ENCODE peak calls at places on chromosomes 13 and 19, in six cellular contexts. V, G, Z, H, U and M are unnamed samples.

GRCh38 chr13:21703846-21704245 is 33.0 kb downstream of the FGF9 start:
- DNase-seq in V (no peak), U (no peak), G (no peak), H (no peak), Z (no peak), M (no peak)

GRCh38 chr13:33053397-33054066 is 37.3 kb downstream of the KL start:
- DNase-seq in H (no peak), U (no peak), G (no peak), Z (no peak), V (no peak), M (no peak)

GRCh38 chr19:41701401-41702075 is 6.9 kb upstream of the CEACAM5 start:
- DNase-seq in U (no peak), V (no peak), H (no peak), G (no peak), Z (no peak), M (no peak)

GRCh38 chr19:591099-591958 is 1.6 kb downstream of the HCN2 start:
- DNase-seq in G (peak), U (no peak), H (no peak), V (no peak), Z (no peak), M (peak)

GRCh38 chr19:55262359-55262758 is 3.5 kb upstream of the PPP6R1 start:
- DNase-seq in V (no peak), U (no peak), H (no peak), Z (no peak), G (no peak), M (no peak)

GRCh38 chr19:6218497-6219146 is 61.2 kb downstream of the MLLT1 start:
- DNase-seq in Z (peak), V (peak), U (peak), G (peak), H (peak), M (peak)

GRCh38 chr13:102914629-102914935 is 68.8 kb downstream of the ERCC5 start:
- DNase-seq in Z (no peak), H (no peak), G (no peak), V (no peak), U (no peak), M (no peak)

GRCh38 chr19:47609885-47610545 is 1.1 kb downstream of the BICRA start:
- DNase-seq in H (peak), G (peak), V (peak), U (peak), Z (peak), M (peak)

GRCh38 chr13:40665061-40665753 is 1.2 kb downstream of the FOXO1 start:
- DNase-seq in Z (peak), V (peak), G (peak), H (no peak), U (peak), M (peak)

GRCh38 chr19:10655457-10656312 is 1.5 kb downstream of the ILF3 start:
- DNase-seq in G (peak), H (no peak), Z (no peak), V (peak), U (peak), M (peak)

GRCh38 chr13:49497272-49497671 is 1.5 kb downstream of the PHF11 start:
- DNase-seq in Z (no peak), H (no peak), U (no peak), G (no peak), V (no peak), M (no peak)

GRCh38 chr13:48731957-48732569 is 78.3 kb downstream of the CYSLTR2 start:
- DNase-seq in Z (peak), U (peak), G (peak), V (peak), H (no peak), M (peak)

GRCh38 chr13:69107436-69107835 is 1000.2 kb upstream of the ATXN8OS start:
- DNase-seq in G (no peak), H (no peak), V (no peak), U (no peak), Z (no peak), M (no peak)

GRCh38 chr13:97726664-97727235 is 226.7 kb upstream of the IPO5 start:
- DNase-seq in V (no peak), Z (no peak), G (no peak), U (no peak), H (no peak), M (no peak)

GRCh38 chr13:59266478-59267063 is 897.2 kb downstream of the DIAPH3 start:
- DNase-seq in U (no peak), Z (no peak), G (no peak), H (no peak), V (no peak), M (no peak)

GRCh38 chr19:45782162-45782623 is at the start of gene DMPK:
- DNase-seq in G (no peak), H (no peak), Z (no peak), V (no peak), U (no peak), M (no peak)

GRCh38 chr13:83499286-83499685 is 383.0 kb downstream of the SLITRK1 start:
- DNase-seq in U (no peak), Z (no peak), H (no peak), G (no peak), V (no peak), M (no peak)

GRCh38 chr19:55472463-55472862 is 4.0 kb upstream of the ZNF628 start:
- DNase-seq in V (no peak), U (no peak), H (no peak), G (no peak), Z (no peak), M (no peak)

GRCh38 chr19:6260912-6261636 is 18.7 kb downstream of the MLLT1 start:
- DNase-seq in U (peak), H (no peak), V (peak), Z (no peak), G (peak), M (peak)

GRCh38 chr19:10892256-10892655 is 20.9 kb downstream of the CARM1 start:
- DNase-seq in Z (no peak), U (no peak), V (peak), H (no peak), G (no peak), M (peak)

GRCh38 chr13:45441633-45442032 is 23.1 kb upstream of the COG3 start:
- DNase-seq in H (no peak), V (no peak), Z (no peak), U (no peak), G (no peak), M (no peak)

GRCh38 chr13:39336964-39337363 is 266.0 kb downstream of the LHFPL6 start:
- DNase-seq in Z (no peak), U (no peak), H (no peak), G (no peak), V (no peak), M (no peak)

GRCh38 chr19:40191836-40192646 is 815 bp downstream of the MAP3K10 start:
- DNase-seq in Z (peak), U (peak), H (no peak), V (peak), G (peak), M (peak)